ENCODE peak calls at places on chromosomes 7 and 10, in five cellular contexts. One of them, this sample, is unnamed.

GRCh38 chr10:114749014-114749413 is 72.6 kb upstream of the FHIP2A start:
- DNase-seq in cardiac muscle cell: peak
- DNase-seq in fibroblast of pulmonary artery: peak
- DNase-seq in lower lobe of right lung: no peak
- DNase-seq in endodermal cell: no peak
- DNase-seq in this sample: no peak

GRCh38 chr10:12531305-12531738 is 182.0 kb downstream of the CAMK1D start:
- DNase-seq in endodermal cell: peak
- DNase-seq in fibroblast of pulmonary artery: peak
- DNase-seq in lower lobe of right lung: no peak
- DNase-seq in cardiac muscle cell: no peak
- DNase-seq in this sample: no peak

GRCh38 chr7:44147026-44147881 is 6.1 kb upstream of the MYL7 start:
- DNase-seq in endodermal cell: peak
- DNase-seq in fibroblast of pulmonary artery: no peak
- DNase-seq in cardiac muscle cell: peak
- DNase-seq in lower lobe of right lung: no peak
- DNase-seq in this sample: no peak

GRCh38 chr7:291302-292092 is 1.5 kb downstream of the FOXL3 start:
- DNase-seq in endodermal cell: peak
- DNase-seq in fibroblast of pulmonary artery: no peak
- DNase-seq in cardiac muscle cell: no peak
- DNase-seq in lower lobe of right lung: peak
- DNase-seq in this sample: no peak

GRCh38 chr10:130407052-130407451 is 270.9 kb downstream of the GLRX3 start:
- DNase-seq in fibroblast of pulmonary artery: no peak
- DNase-seq in lower lobe of right lung: no peak
- DNase-seq in cardiac muscle cell: no peak
- DNase-seq in endodermal cell: peak
- DNase-seq in this sample: no peak

GRCh38 chr10:126104767-126105166 is 208.4 kb downstream of the FANK1 start:
- DNase-seq in lower lobe of right lung: no peak
- DNase-seq in endodermal cell: peak
- DNase-seq in fibroblast of pulmonary artery: no peak
- DNase-seq in cardiac muscle cell: no peak
- DNase-seq in this sample: no peak

GRCh38 chr7:22447008-22447407 is 53.0 kb downstream of the STEAP1B start:
- DNase-seq in fibroblast of pulmonary artery: no peak
- DNase-seq in endodermal cell: no peak
- DNase-seq in lower lobe of right lung: no peak
- DNase-seq in cardiac muscle cell: no peak
- DNase-seq in this sample: no peak

GRCh38 chr7:104971290-104972071 is 42.5 kb upstream of the KMT2E start:
- DNase-seq in cardiac muscle cell: no peak
- DNase-seq in lower lobe of right lung: no peak
- DNase-seq in endodermal cell: no peak
- DNase-seq in fibroblast of pulmonary artery: peak
- DNase-seq in this sample: no peak

GRCh38 chr10:129767751-129768150 is 196.3 kb downstream of the EBF3 start:
- DNase-seq in fibroblast of pulmonary artery: no peak
- DNase-seq in cardiac muscle cell: no peak
- DNase-seq in endodermal cell: peak
- DNase-seq in lower lobe of right lung: peak
- DNase-seq in this sample: no peak

GRCh38 chr10:43314626-43315025 is 47.8 kb upstream of the RASGEF1A start:
- DNase-seq in lower lobe of right lung: no peak
- DNase-seq in fibroblast of pulmonary artery: no peak
- DNase-seq in endodermal cell: no peak
- DNase-seq in cardiac muscle cell: no peak
- DNase-seq in this sample: no peak

GRCh38 chr10:31698169-31698890 is 230.3 kb downstream of the ARHGAP12 start:
- DNase-seq in fibroblast of pulmonary artery: peak
- DNase-seq in cardiac muscle cell: no peak
- DNase-seq in endodermal cell: no peak
- DNase-seq in lower lobe of right lung: no peak
- DNase-seq in this sample: no peak

GRCh38 chr10:89946106-89946505 is 244.7 kb downstream of the KIF20B start:
- DNase-seq in cardiac muscle cell: no peak
- DNase-seq in fibroblast of pulmonary artery: peak
- DNase-seq in endodermal cell: no peak
- DNase-seq in lower lobe of right lung: no peak
- DNase-seq in this sample: no peak

GRCh38 chr10:7388602-7389001 is 22.2 kb downstream of the SFMBT2 start:
- DNase-seq in fibroblast of pulmonary artery: no peak
- DNase-seq in endodermal cell: no peak
- DNase-seq in cardiac muscle cell: no peak
- DNase-seq in lower lobe of right lung: no peak
- DNase-seq in this sample: no peak

GRCh38 chr10:7560519-7560918 is 106.2 kb downstream of the ITIH5 start:
- DNase-seq in cardiac muscle cell: no peak
- DNase-seq in lower lobe of right lung: no peak
- DNase-seq in endodermal cell: no peak
- DNase-seq in fibroblast of pulmonary artery: no peak
- DNase-seq in this sample: no peak

GRCh38 chr10:94439275-94439861 is 37.0 kb downstream of the TBC1D12 start:
- DNase-seq in fibroblast of pulmonary artery: peak
- DNase-seq in endodermal cell: peak
- DNase-seq in lower lobe of right lung: no peak
- DNase-seq in cardiac muscle cell: no peak
- DNase-seq in this sample: peak

GRCh38 chr7:82049442-82049841 is 279.6 kb upstream of the HGF start:
- DNase-seq in fibroblast of pulmonary artery: peak
- DNase-seq in cardiac muscle cell: no peak
- DNase-seq in lower lobe of right lung: no peak
- DNase-seq in endodermal cell: no peak
- DNase-seq in this sample: no peak

GRCh38 chr10:119670717-119671116 is 19.5 kb downstream of the BAG3 start:
- DNase-seq in cardiac muscle cell: no peak
- DNase-seq in endodermal cell: no peak
- DNase-seq in lower lobe of right lung: no peak
- DNase-seq in fibroblast of pulmonary artery: peak
- DNase-seq in this sample: no peak

GRCh38 chr7:102874166-102874829 is 38.5 kb upstream of the LRRC17 start:
- DNase-seq in endodermal cell: no peak
- DNase-seq in lower lobe of right lung: no peak
- DNase-seq in fibroblast of pulmonary artery: peak
- DNase-seq in cardiac muscle cell: no peak
- DNase-seq in this sample: no peak

GRCh38 chr10:77713506-77714280 is 76.1 kb upstream of the KCNMA1 start:
- DNase-seq in lower lobe of right lung: no peak
- DNase-seq in endodermal cell: no peak
- DNase-seq in cardiac muscle cell: no peak
- DNase-seq in fibroblast of pulmonary artery: no peak
- DNase-seq in this sample: no peak

GRCh38 chr10:95998274-95998673 is 45.1 kb upstream of the CCNJ start:
- DNase-seq in endodermal cell: no peak
- DNase-seq in lower lobe of right lung: no peak
- DNase-seq in cardiac muscle cell: no peak
- DNase-seq in fibroblast of pulmonary artery: peak
- DNase-seq in this sample: no peak

GRCh38 chr7:41779918-41780317 is 77.0 kb upstream of the INHBA start:
- DNase-seq in endodermal cell: no peak
- DNase-seq in fibroblast of pulmonary artery: peak
- DNase-seq in lower lobe of right lung: no peak
- DNase-seq in cardiac muscle cell: no peak
- DNase-seq in this sample: no peak

GRCh38 chr10:69383485-69384089 is 33.1 kb downstream of the TACR2 start:
- DNase-seq in endodermal cell: peak
- DNase-seq in cardiac muscle cell: no peak
- DNase-seq in fibroblast of pulmonary artery: peak
- DNase-seq in lower lobe of right lung: no peak
- DNase-seq in this sample: no peak

GRCh38 chr10:128776617-128777016 is 650.4 kb upstream of the MKI67 start:
- DNase-seq in cardiac muscle cell: no peak
- DNase-seq in fibroblast of pulmonary artery: no peak
- DNase-seq in endodermal cell: no peak
- DNase-seq in lower lobe of right lung: no peak
- DNase-seq in this sample: no peak

GRCh38 chr7:93150200-93150835 is 2.1 kb upstream of the SAMD9L start:
- DNase-seq in lower lobe of right lung: no peak
- DNase-seq in endodermal cell: no peak
- DNase-seq in fibroblast of pulmonary artery: peak
- DNase-seq in cardiac muscle cell: no peak
- DNase-seq in this sample: no peak

GRCh38 chr10:126684171-126684745 is 13.8 kb upstream of the C10orf90 start:
- DNase-seq in cardiac muscle cell: no peak
- DNase-seq in lower lobe of right lung: no peak
- DNase-seq in endodermal cell: peak
- DNase-seq in fibroblast of pulmonary artery: no peak
- DNase-seq in this sample: no peak

GRCh38 chr7:73919694-73920375 is 58.9 kb downstream of the TMEM270 start:
- DNase-seq in endodermal cell: no peak
- DNase-seq in lower lobe of right lung: peak
- DNase-seq in cardiac muscle cell: no peak
- DNase-seq in fibroblast of pulmonary artery: no peak
- DNase-seq in this sample: no peak

GRCh38 chr7:30281263-30281662 is 3.1 kb upstream of the ZNRF2 start:
- DNase-seq in cardiac muscle cell: no peak
- DNase-seq in fibroblast of pulmonary artery: no peak
- DNase-seq in endodermal cell: peak
- DNase-seq in lower lobe of right lung: no peak
- DNase-seq in this sample: no peak

GRCh38 chr10:123573236-123574147 is 92.7 kb upstream of the GPR26 start:
- DNase-seq in cardiac muscle cell: peak
- DNase-seq in lower lobe of right lung: peak
- DNase-seq in fibroblast of pulmonary artery: peak
- DNase-seq in endodermal cell: peak
- DNase-seq in this sample: peak

GRCh38 chr10:10794776-10795175 is 222.9 kb upstream of the CELF2 start:
- DNase-seq in cardiac muscle cell: no peak
- DNase-seq in lower lobe of right lung: no peak
- DNase-seq in fibroblast of pulmonary artery: peak
- DNase-seq in endodermal cell: peak
- DNase-seq in this sample: no peak

GRCh38 chr7:44755698-44756627 is 7.3 kb downstream of the ZMIZ2 start:
- DNase-seq in cardiac muscle cell: no peak
- DNase-seq in lower lobe of right lung: no peak
- DNase-seq in endodermal cell: no peak
- DNase-seq in fibroblast of pulmonary artery: no peak
- DNase-seq in this sample: no peak

GRCh38 chr7:114901771-114902170 is 20.1 kb upstream of the MDFIC start:
- DNase-seq in cardiac muscle cell: no peak
- DNase-seq in fibroblast of pulmonary artery: peak
- DNase-seq in endodermal cell: no peak
- DNase-seq in lower lobe of right lung: no peak
- DNase-seq in this sample: no peak

GRCh38 chr7:126856691-126857291 is 395.9 kb downstream of the GRM8 start:
- DNase-seq in cardiac muscle cell: peak
- DNase-seq in fibroblast of pulmonary artery: peak
- DNase-seq in lower lobe of right lung: no peak
- DNase-seq in endodermal cell: no peak
- DNase-seq in this sample: no peak
- TF ChIP-seq CTCF in cardiac muscle cell: peak
- TF ChIP-seq CTCF in fibroblast of pulmonary artery: peak
- TF ChIP-seq CTCF in lower lobe of right lung: peak
- TF ChIP-seq CTCF in endodermal cell: peak
- TF ChIP-seq CTCF in this sample: peak

DNA sequence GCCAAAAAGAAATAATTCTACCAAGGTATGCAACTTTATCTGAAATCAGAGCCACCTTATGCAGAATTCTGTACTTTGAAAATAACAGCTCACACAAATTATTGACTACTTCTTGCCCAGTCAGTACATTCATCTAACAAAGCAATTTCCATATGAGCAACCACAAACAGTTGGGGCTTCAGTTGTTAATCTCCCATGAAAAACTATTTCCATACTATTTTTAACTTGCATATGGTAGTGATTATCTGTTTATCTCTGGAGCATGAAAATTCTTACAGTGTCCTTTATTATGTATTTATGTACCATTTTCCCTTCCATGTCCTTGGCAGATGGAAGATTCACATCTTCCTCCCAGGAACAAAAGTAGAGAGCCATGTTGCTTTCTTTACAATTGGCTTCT is 285.7 kb downstream of the CRPPA start:
- DNase-seq in endodermal cell: no peak
- DNase-seq in fibroblast of pulmonary artery: no peak
- DNase-seq in lower lobe of right lung: no peak
- DNase-seq in cardiac muscle cell: no peak
- DNase-seq in this sample: no peak
- TF ChIP-seq CTCF in endodermal cell: no peak
- TF ChIP-seq CTCF in fibroblast of pulmonary artery: no peak
- TF ChIP-seq CTCF in lower lobe of right lung: no peak
- TF ChIP-seq CTCF in cardiac muscle cell: no peak
- TF ChIP-seq CTCF in this sample: no peak

DNA sequence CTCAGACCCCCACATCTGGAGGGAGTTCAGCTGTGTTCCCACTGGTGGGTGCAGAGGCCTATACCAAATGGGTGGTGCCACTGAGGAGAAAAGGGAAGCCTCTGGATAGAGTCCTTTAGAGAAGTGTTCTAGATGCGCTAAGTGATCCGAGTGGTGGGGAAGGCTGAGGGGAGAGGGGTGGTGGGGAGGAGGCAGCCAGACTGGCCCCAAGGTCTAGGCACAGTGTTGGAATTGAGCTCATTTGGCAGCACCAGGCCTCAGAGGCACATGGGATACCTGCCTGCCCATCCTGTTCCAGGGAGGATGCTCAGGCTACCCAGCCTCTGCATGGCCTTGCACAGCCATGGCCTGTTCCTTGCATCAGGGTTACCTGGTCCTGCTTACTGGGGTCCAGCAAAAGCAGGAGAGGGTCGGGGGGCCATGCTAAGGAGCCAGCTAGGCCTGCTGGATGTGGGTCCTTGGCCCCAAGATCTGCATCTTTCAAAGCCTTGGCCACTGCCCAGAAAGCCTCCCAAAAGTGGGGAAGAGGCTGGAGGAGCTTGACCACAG is 99.6 kb downstream of the NEURL1 start:
- DNase-seq in lower lobe of right lung: no peak
- DNase-seq in fibroblast of pulmonary artery: no peak
- DNase-seq in cardiac muscle cell: no peak
- DNase-seq in endodermal cell: no peak
- DNase-seq in this sample: no peak
- TF ChIP-seq CTCF in lower lobe of right lung: no peak
- TF ChIP-seq CTCF in fibroblast of pulmonary artery: no peak
- TF ChIP-seq CTCF in cardiac muscle cell: no peak
- TF ChIP-seq CTCF in endodermal cell: no peak
- TF ChIP-seq CTCF in this sample: peak

DNA sequence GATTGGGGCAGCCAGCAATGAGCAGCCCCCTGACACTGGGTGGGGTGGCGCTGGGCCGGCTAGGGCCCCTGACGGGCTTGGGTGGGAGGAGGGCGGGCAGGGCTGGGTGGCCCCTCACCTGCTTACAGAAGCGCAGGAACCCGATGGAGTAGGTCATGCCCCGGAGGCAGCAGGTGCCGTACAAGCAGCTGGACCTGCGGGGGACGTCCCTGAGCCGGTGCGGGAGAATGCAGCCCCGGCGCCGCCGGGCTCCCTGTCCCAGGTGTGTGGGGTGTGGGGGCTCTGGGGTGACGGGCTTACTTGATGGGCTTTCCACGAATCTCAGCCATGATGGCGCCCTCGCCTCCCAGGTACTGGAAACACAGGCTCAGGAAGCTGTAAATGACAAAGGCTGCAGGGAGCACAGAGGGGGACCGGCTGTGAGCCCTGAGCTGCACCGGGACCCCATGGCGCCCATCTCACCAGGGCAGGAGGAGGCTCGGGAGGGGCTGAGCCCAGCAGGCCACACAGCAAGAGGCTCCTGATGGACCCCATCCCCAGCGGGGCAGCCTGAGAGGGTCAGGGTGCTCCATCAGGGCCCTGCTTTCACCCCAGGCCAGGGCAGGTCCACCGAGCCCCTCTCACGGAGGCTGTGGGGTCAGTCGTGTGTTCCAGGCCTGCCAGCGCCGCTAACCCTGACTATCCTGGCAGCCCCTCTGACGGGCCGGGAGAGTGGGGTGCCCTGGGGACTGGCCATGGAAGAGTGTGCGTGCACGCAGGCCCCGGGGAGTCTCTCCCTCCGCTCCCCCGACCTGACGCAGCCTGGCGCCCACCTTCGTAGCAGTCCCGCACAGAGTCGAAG is 5.8 kb downstream of the TMEM184A start:
- DNase-seq in lower lobe of right lung: no peak
- DNase-seq in cardiac muscle cell: no peak
- DNase-seq in endodermal cell: no peak
- DNase-seq in fibroblast of pulmonary artery: no peak
- DNase-seq in this sample: no peak
- TF ChIP-seq CTCF in lower lobe of right lung: no peak
- TF ChIP-seq CTCF in cardiac muscle cell: no peak
- TF ChIP-seq CTCF in endodermal cell: no peak
- TF ChIP-seq CTCF in fibroblast of pulmonary artery: no peak
- TF ChIP-seq CTCF in this sample: no peak

This sample was measured in endothelial cell.